ENCODE peak calls at places on chromosomes 1 and 21, in six cellular contexts. G is B cell, J is brain microvascular endothelial cell, Y is AG10803, I is GM12864, F is endothelial cell. E is an unnamed sample.

GRCh38 chr1:201009967-201010645 is 13.4 kb downstream of the KIF21B start:
- DNase-seq in G (no peak), J (no peak), Y (no peak), I (no peak), F (no peak), E (peak)

GRCh38 chr1:173507205-173507846 is 30.2 kb downstream of the PRDX6 start:
- DNase-seq in G (no peak), J (peak), Y (peak), I (no peak), F (no peak), E (peak)

GRCh38 chr1:207396360-207396759 is 57.8 kb upstream of the CR2 start:
- DNase-seq in G (no peak), J (no peak), Y (no peak), I (no peak), F (no peak), E (no peak)

GRCh38 chr1:16614361-16615252 is 1.2 kb upstream of the NBPF1 start:
- DNase-seq in G (peak), J (no peak), Y (no peak), I (no peak), F (peak), E (peak)

GRCh38 chr1:33338495-33339211 is 17.8 kb upstream of the A3GALT2 start:
- DNase-seq in G (no peak), J (peak), Y (peak), I (no peak), F (no peak), E (peak)

GRCh38 chr1:180925471-180926051 is 12.9 kb downstream of the KIAA1614 start:
- DNase-seq in G (no peak), J (no peak), Y (no peak), I (no peak), F (no peak), E (no peak)

GRCh38 chr1:59903136-59903754 is 23.3 kb downstream of the CYP2J2 start:
- DNase-seq in G (no peak), J (peak), Y (peak), I (no peak), F (peak), E (peak)

GRCh38 chr1:241608379-241609033 is 31.7 kb downstream of the CHML start:
- DNase-seq in G (no peak), J (peak), Y (peak), I (no peak), F (no peak), E (no peak)

GRCh38 chr1:226887006-226887405 is 16.6 kb downstream of the PSEN2 start:
- DNase-seq in G (no peak), J (no peak), Y (no peak), I (no peak), F (no peak), E (no peak)

GRCh38 chr1:95957748-95958147 is 723.7 kb downstream of the RWDD3 start:
- DNase-seq in G (no peak), J (no peak), Y (peak), I (no peak), F (no peak), E (no peak)

GRCh38 chr1:156676820-156677615 is at the start of gene NES:
- DNase-seq in G (no peak), J (peak), Y (no peak), I (no peak), F (peak), E (peak)

GRCh38 chr1:47230692-47231313 is 1.2 kb downstream of the TAL1 start:
- DNase-seq in G (no peak), J (no peak), Y (no peak), I (no peak), F (no peak), E (peak)

GRCh38 chr1:27052527-27052926 is 39.9 kb upstream of the TENT5B start:
- DNase-seq in G (no peak), J (no peak), Y (no peak), I (no peak), F (no peak), E (no peak)

GRCh38 chr1:229408458-229409037 is 25.3 kb downstream of the ACTA1 start:
- DNase-seq in G (no peak), J (no peak), Y (peak), I (no peak), F (no peak), E (no peak)

GRCh38 chr1:79705218-79705617 is 698.7 kb upstream of the ADGRL4 start:
- DNase-seq in G (no peak), J (no peak), Y (no peak), I (no peak), F (no peak), E (no peak)

GRCh38 chr1:10730985-10731384 is 65.5 kb downstream of the CASZ1 start:
- DNase-seq in G (no peak), J (peak), Y (peak), I (no peak), F (no peak), E (no peak)

GRCh38 chr1:184911103-184911502 is 63.2 kb downstream of the NIBAN1 start:
- DNase-seq in G (no peak), J (no peak), Y (peak), I (no peak), F (no peak), E (no peak)

GRCh38 chr1:21139601-21140000 is 37.1 kb downstream of the EIF4G3 start:
- DNase-seq in G (no peak), J (peak), Y (no peak), I (no peak), F (no peak), E (no peak)

GRCh38 chr1:11364170-11364569 is 91.2 kb downstream of the UBIAD1 start:
- DNase-seq in G (no peak), J (no peak), Y (no peak), I (no peak), F (no peak), E (no peak)

GRCh38 chr1:23585321-23586022 is 26.2 kb upstream of the ID3 start:
- DNase-seq in G (no peak), J (peak), Y (peak), I (no peak), F (no peak), E (no peak)

GRCh38 chr1:183471748-183472487 is 381 bp upstream of the SMG7 start:
- DNase-seq in G (peak), J (peak), Y (peak), I (peak), F (peak), E (peak)

GRCh38 chr1:43549921-43550597 is 19.4 kb downstream of the PTPRF start:
- DNase-seq in G (no peak), J (no peak), Y (no peak), I (no peak), F (peak), E (no peak)

GRCh38 chr1:9825101-9826074 is 1.6 kb upstream of the CLSTN1 start:
- DNase-seq in G (no peak), J (peak), Y (peak), I (no peak), F (no peak), E (no peak)

GRCh38 chr1:91751281-91751680 is 134.7 kb downstream of the TGFBR3 start:
- DNase-seq in G (no peak), J (no peak), Y (peak), I (no peak), F (no peak), E (no peak)

GRCh38 chr21:45471229-45472052 is 66.5 kb downstream of the COL18A1 start:
- DNase-seq in G (no peak), J (peak), Y (peak), I (no peak), F (no peak), E (no peak)

GRCh38 chr1:7250176-7250575 is 464.9 kb downstream of the CAMTA1 start:
- DNase-seq in G (no peak), J (no peak), Y (no peak), I (no peak), F (no peak), E (no peak)

DNA sequence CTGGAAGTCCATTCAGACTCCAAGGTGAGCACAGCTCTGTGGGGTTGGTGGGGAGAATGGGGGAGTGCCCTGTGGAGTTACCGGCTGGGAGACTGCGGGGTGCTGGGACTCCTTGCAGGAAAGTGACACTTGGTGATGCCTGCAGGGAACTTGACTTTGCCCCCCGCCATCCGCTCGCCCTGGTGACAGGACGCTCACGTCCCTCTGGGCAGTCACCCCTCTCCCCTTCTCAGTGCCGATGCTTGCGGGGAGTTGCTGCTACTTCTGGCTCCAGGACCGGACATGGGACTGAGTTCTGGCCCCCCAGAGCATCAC is 209.5 kb upstream of the C1orf174 start:
- DNase-seq in G (peak), J (no peak), Y (no peak), I (no peak), F (no peak), E (no peak)
- TF ChIP-seq CTCF in G (no peak), J (no peak), Y (no peak), I (no peak), F (no peak), E (no peak)

DNA sequence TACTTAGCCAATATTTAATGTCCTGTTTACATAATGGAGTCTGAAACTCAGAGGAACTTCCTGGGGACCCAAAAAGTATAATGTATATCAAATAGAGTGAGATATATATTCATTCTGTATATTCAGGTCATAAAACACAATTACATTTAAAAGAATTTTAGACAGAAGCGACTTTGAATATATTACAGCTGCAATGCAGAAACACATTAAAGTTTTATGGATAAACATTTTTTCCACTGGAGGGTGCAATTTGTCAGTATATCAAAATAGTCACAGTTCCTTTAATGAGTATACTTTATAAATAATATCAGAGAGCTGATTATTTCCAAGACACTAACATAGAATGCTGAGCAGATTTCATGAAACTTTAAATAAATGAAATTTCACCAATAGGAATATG is 43.9 kb upstream of the CRB1 start:
- DNase-seq in G (no peak), J (no peak), Y (no peak), I (no peak), F (no peak), E (no peak)
- TF ChIP-seq CTCF in G (no peak), J (no peak), Y (peak), I (no peak), F (no peak), E (peak)

DNA sequence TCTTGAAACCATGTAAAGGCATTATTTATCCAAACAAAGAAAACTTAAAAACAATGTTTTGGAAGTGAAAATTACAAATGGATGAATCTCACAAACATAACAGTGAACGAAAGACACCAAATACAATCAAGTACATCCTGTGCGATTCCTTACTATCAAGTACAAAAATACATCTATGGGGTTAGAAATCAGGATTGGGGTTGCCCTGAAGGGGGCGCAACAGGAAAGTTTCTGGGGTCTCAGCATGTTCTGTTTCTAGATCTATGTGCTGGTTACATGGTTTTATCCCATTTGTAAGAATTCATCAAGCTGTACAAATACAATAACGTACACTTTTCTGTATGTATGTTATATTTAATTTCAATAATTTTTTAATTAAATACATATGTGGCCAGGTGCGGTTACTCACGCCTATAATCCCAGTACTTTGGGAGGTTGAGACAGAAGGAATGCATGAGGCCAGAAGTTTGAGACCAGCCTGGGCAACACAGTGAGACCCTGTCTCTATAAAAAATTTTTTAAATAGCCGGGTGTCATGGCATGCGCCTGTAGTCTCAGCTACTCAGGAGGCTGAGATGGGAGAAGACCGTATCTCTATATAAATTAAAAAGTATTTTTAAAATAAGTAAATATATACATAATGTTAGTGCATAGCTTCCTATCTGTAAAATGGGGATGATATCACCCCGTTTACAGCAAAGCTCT is 121.5 kb upstream of the SOD1 start:
- DNase-seq in G (no peak), J (no peak), Y (no peak), I (no peak), F (peak), E (peak)
- TF ChIP-seq CTCF in G (no peak), J (peak), Y (no peak), I (no peak), F (peak), E (peak)

DNA sequence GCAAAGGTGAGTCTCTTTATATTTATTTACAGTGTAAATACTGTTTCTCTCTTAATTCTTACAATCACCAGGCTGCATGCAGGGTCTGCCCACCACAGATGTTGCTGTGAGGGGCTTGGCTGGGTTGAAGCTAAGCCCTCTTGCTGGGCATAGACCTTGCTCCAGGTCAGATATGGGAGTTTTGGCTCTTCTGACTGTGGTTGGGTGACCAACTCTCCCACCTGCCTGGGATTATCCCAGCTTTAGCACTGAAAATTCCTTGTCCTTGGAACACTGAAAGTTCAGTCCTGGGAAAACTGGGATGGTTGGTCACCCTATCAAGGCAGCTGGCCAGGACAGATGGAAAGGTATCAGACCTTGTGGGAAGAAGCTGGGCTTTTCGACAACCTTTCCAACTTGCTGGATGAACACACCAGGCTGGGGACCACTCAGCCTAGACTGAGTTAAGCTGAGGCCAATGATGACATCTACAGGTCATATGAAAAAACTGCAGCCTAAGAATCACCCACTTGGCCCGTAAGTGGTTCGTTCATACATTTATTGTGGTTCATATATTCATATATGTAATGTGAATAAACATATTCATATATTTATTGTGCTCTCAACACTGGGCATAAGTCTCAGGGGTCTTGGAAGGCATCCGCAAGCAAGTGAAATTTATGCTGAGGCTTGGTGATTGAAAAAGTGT is 26.6 kb upstream of the HPDL start:
- DNase-seq in G (peak), J (peak), Y (peak), I (peak), F (peak), E (peak)
- TF ChIP-seq CTCF in G (peak), J (peak), Y (peak), I (peak), F (peak), E (peak)

DNA sequence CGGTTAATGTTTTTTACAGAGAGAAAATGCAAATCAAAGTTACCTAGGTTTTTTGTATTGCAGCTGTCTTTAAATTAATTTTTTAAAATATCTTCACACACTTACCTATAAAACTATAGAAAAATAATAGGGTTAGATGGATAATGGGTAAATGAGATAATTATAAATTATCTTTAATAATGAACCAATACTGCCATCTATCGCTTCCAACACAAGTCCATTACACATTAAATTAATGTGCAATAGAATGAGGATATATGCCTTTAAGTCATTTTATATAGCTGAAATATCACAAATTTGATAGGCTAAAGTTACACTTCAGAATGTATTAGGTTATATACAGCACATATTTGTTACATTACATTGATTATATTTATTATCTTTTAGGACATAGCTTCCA is 2212.8 kb downstream of the MRPL39 start:
- DNase-seq in G (no peak), J (no peak), Y (no peak), I (no peak), F (no peak), E (no peak)
- TF ChIP-seq CTCF in G (no peak), J (no peak), Y (no peak), I (no peak), F (no peak), E (no peak)

E was measured in neural crest cell.